ENCODE peak calls at places on chromosomes 3 and 15, in nine cellular contexts. X is T-cell, T is posterior vena cava, P is fibroblast of the aortic adventitia, H is AG04450, R is adipocyte, S is LoVo, D is mesenteric fat pad, J is left ventricle myocardium superior. G is an unnamed sample.

GRCh38 chr3:173902866-173903265 is 505.3 kb downstream of the NLGN1 start:
- DNase-seq in X (no peak), T (no peak), P (no peak), H (no peak), R (peak), S (no peak), D (no peak), J (no peak), G (peak)

GRCh38 chr15:100340721-100341661 is 784 bp downstream of the ADAMTS17 start:
- DNase-seq in X (no peak), T (no peak), P (no peak), H (no peak), R (no peak), S (no peak), D (no peak), J (peak), G (no peak)

GRCh38 chr15:101042320-101042719 is 123.2 kb downstream of the LRRK1 start:
- DNase-seq in X (no peak), T (peak), P (no peak), H (no peak), R (no peak), S (no peak), D (no peak), J (no peak), G (no peak)

GRCh38 chr15:38040615-38041014 is 106.2 kb downstream of the TMCO5A start:
- DNase-seq in X (no peak), T (no peak), P (no peak), H (no peak), R (no peak), S (no peak), D (no peak), J (no peak), G (no peak)

GRCh38 chr15:60376677-60377095 is 21.1 kb downstream of the ANXA2 start:
- DNase-seq in X (no peak), T (no peak), P (no peak), H (no peak), R (no peak), S (no peak), D (no peak), J (no peak), G (no peak)

GRCh38 chr3:191502583-191502982 is 41.6 kb downstream of the PYDC2 start:
- DNase-seq in X (no peak), T (no peak), P (no peak), H (no peak), R (no peak), S (no peak), D (no peak), J (no peak), G (no peak)

GRCh38 chr3:159191454-159191853 is 389.6 kb downstream of the MFSD1 start:
- DNase-seq in X (no peak), T (no peak), P (peak), H (no peak), R (peak), S (peak), D (no peak), J (no peak), G (no peak)

GRCh38 chr3:73433681-73434080 is 191.1 kb downstream of the PDZRN3 start:
- DNase-seq in X (no peak), T (no peak), P (no peak), H (no peak), R (no peak), S (no peak), D (no peak), J (no peak), G (peak)

GRCh38 chr3:177602601-177603136 is 405.4 kb upstream of the TBL1XR1 start:
- DNase-seq in X (no peak), T (no peak), P (no peak), H (no peak), R (no peak), S (peak), D (no peak), J (no peak), G (peak)